ENCODE peak calls at places on chromosome 17, in six cellular contexts. Y, T, N, L, Q and W are unnamed samples.

GRCh38 chr17:81563861-81564586 is 11.9 kb upstream of the FAAP100 start:
- DNase-seq in Y (no peak), T (no peak), N (no peak), L (peak), Q (peak), W (no peak)

GRCh38 chr17:77495575-77495974 is 354.8 kb downstream of the SEC14L1 start:
- DNase-seq in Y (no peak), T (no peak), N (no peak), L (no peak), Q (no peak), W (no peak)

GRCh38 chr17:40921026-40921425 is 16.4 kb downstream of the KRT23 start:
- DNase-seq in Y (no peak), T (no peak), N (no peak), L (no peak), Q (no peak), W (no peak)

GRCh38 chr17:38464251-38464722 is 36.0 kb downstream of the ARHGAP23 start:
- DNase-seq in Y (no peak), T (no peak), N (no peak), L (peak), Q (peak), W (no peak)

GRCh38 chr17:77924757-77925336 is 33.7 kb upstream of the TNRC6C start:
- DNase-seq in Y (no peak), T (peak), N (no peak), L (no peak), Q (peak), W (no peak)

GRCh38 chr17:19733953-19734526 is 14.1 kb downstream of the ALDH3A1 start:
- DNase-seq in Y (no peak), T (no peak), N (no peak), L (no peak), Q (no peak), W (no peak)

GRCh38 chr17:42405963-42406495 is 17.0 kb downstream of the CAVIN1 start:
- DNase-seq in Y (peak), T (peak), N (no peak), L (peak), Q (peak), W (peak)

GRCh38 chr17:48148029-48148759 is 40.6 kb downstream of the SNX11 start:
- DNase-seq in Y (no peak), T (no peak), N (no peak), L (no peak), Q (no peak), W (no peak)

GRCh38 chr17:21313320-21313719 is 28.8 kb downstream of the MAP2K3 start:
- DNase-seq in Y (no peak), T (no peak), N (no peak), L (no peak), Q (no peak), W (no peak)

GRCh38 chr17:2405247-2405926 is 4.5 kb upstream of the MNT start:
- DNase-seq in Y (no peak), T (peak), N (no peak), L (peak), Q (peak), W (no peak)

GRCh38 chr17:58330544-58330996 is 2.0 kb upstream of the TSPOAP1 start:
- DNase-seq in Y (no peak), T (no peak), N (no peak), L (no peak), Q (no peak), W (no peak)

GRCh38 chr17:68255731-68256538 is 8.1 kb downstream of the AMZ2 start:
- DNase-seq in Y (no peak), T (no peak), N (no peak), L (no peak), Q (no peak), W (no peak)

GRCh38 chr17:67696853-67697505 is 20.8 kb upstream of the NOL11 start:
- DNase-seq in Y (no peak), T (no peak), N (no peak), L (no peak), Q (no peak), W (no peak)

GRCh38 chr17:9364837-9365430 is 210.7 kb downstream of the STX8 start:
- DNase-seq in Y (no peak), T (no peak), N (no peak), L (peak), Q (no peak), W (no peak)

GRCh38 chr17:60671482-60671881 is 6.2 kb upstream of the BCAS3 start:
- DNase-seq in Y (no peak), T (no peak), N (no peak), L (peak), Q (peak), W (no peak)

GRCh38 chr17:43468746-43469544 is 14.8 kb upstream of the DHX8 start:
- DNase-seq in Y (no peak), T (peak), N (peak), L (peak), Q (peak), W (no peak)

GRCh38 chr17:21524211-21524591 is 148.0 kb downstream of the KCNJ12 start:
- DNase-seq in Y (no peak), T (peak), N (no peak), L (peak), Q (no peak), W (no peak)

GRCh38 chr17:28181568-28181967 is 137.4 kb upstream of the TMEM97 start:
- DNase-seq in Y (no peak), T (no peak), N (no peak), L (no peak), Q (no peak), W (no peak)